ENCODE peak calls at places on chromosomes 11 and 22, in seven cellular contexts. R, C, W, E, Q, V and B are unnamed samples.

GRCh38 chr11:100753144-100753543 is 66.1 kb downstream of the ARHGAP42 start:
- DNase-seq in V (no peak), W (no peak), C (no peak), Q (no peak), R (peak; percentile 51), E (no peak), B (no peak)

GRCh38 chr11:64894070-64894811 is 15.8 kb upstream of the EHD1 start:
- DNase-seq in C (peak; percentile 89), Q (peak; percentile 82), R (peak; percentile 92), W (peak; percentile 76), V (peak; percentile 94), E (peak; percentile 88), B (no peak)

GRCh38 chr11:119486016-119486415 is 63.0 kb upstream of the THY1 start:
- DNase-seq in W (no peak), V (no peak), E (no peak), Q (no peak), R (no peak), C (no peak), B (no peak)

GRCh38 chr11:55106391-55106790 is 155.6 kb upstream of the TRIM48 start:
- DNase-seq in W (no peak), C (no peak), R (no peak), V (no peak), Q (no peak), E (no peak), B (no peak)

GRCh38 chr11:75944515-75944914 is 129.5 kb downstream of the UVRAG start:
- DNase-seq in Q (no peak), C (no peak), W (no peak), V (no peak), R (no peak), E (no peak), B (no peak)

GRCh38 chr11:75562836-75563484 is 907 bp downstream of the SERPINH1 start:
- DNase-seq in C (peak; percentile 26), W (no peak), V (no peak), Q (no peak), E (no peak), R (no peak), B (no peak)

GRCh38 chr11:44913502-44913901 is 37.2 kb downstream of the TP53I11 start:
- DNase-seq in V (no peak), W (no peak), Q (no peak), E (no peak), C (no peak), R (no peak), B (no peak)

GRCh38 chr22:43260346-43260745 is 73.4 kb upstream of the TTLL12 start:
- DNase-seq in R (no peak), W (no peak), C (no peak), E (no peak), Q (no peak), V (no peak), B (no peak)

GRCh38 chr11:67276821-67277230 is 10.6 kb downstream of the GRK2 start:
- DNase-seq in R (peak; percentile 59), W (no peak), C (peak; percentile 14), E (no peak), V (peak; percentile 62), Q (no peak), B (no peak)

GRCh38 chr11:46461461-46461927 is 69.9 kb upstream of the CHRM4 start:
- DNase-seq in C (no peak), R (no peak), W (no peak), V (no peak), E (no peak), Q (no peak), B (no peak)

GRCh38 chr11:16779436-16779835 is 41.0 kb downstream of the C11orf58 start:
- DNase-seq in C (no peak), E (no peak), Q (no peak), W (no peak), V (no peak), R (peak; percentile 32), B (no peak)

GRCh38 chr22:27129266-27129665 is 471.9 kb downstream of the MIAT start:
- DNase-seq in R (no peak), C (no peak), V (no peak), Q (no peak), W (no peak), E (no peak), B (no peak)

GRCh38 chr22:50584106-50585096 is 1.8 kb upstream of the CHKB start:
- DNase-seq in Q (no peak), W (peak; percentile 7), E (no peak), R (no peak), C (no peak), V (no peak), B (no peak)

GRCh38 chr11:56841210-56841810 is 92.8 kb upstream of the OR9G4 start:
- DNase-seq in R (peak; percentile 58), W (peak; percentile 17), V (no peak), E (peak; percentile 68), Q (no peak), C (peak; percentile 59), B (no peak)

GRCh38 chr11:68206211-68206610 is 6.9 kb downstream of the KMT5B start:
- DNase-seq in Q (no peak), V (peak; percentile 15), C (no peak), W (no peak), E (peak; percentile 53), R (no peak), B (no peak)

GRCh38 chr11:85947431-85948272 is 92.5 kb downstream of the CCDC83 start:
- DNase-seq in W (no peak), R (no peak), Q (no peak), C (no peak), E (peak; percentile 83), V (no peak), B (no peak)

GRCh38 chr11:73473252-73473651 is 97.1 kb downstream of the RELT start:
- DNase-seq in C (no peak), V (no peak), R (no peak), E (no peak), W (no peak), Q (no peak), B (no peak)

GRCh38 chr11:73468590-73469161 is 92.5 kb downstream of the RELT start:
- DNase-seq in C (no peak), V (no peak), W (peak; percentile 38), R (no peak), E (no peak), Q (no peak), B (no peak)

GRCh38 chr11:73467505-73467904 is 91.3 kb downstream of the RELT start:
- DNase-seq in Q (no peak), E (peak; percentile 14), R (no peak), W (peak; percentile 37), V (no peak), C (no peak), B (no peak)

GRCh38 chr11:73469401-73469800 is 93.2 kb downstream of the RELT start:
- DNase-seq in R (no peak), E (peak; percentile 16), V (no peak), C (no peak), Q (no peak), W (peak; percentile 75), B (no peak)

DNA sequence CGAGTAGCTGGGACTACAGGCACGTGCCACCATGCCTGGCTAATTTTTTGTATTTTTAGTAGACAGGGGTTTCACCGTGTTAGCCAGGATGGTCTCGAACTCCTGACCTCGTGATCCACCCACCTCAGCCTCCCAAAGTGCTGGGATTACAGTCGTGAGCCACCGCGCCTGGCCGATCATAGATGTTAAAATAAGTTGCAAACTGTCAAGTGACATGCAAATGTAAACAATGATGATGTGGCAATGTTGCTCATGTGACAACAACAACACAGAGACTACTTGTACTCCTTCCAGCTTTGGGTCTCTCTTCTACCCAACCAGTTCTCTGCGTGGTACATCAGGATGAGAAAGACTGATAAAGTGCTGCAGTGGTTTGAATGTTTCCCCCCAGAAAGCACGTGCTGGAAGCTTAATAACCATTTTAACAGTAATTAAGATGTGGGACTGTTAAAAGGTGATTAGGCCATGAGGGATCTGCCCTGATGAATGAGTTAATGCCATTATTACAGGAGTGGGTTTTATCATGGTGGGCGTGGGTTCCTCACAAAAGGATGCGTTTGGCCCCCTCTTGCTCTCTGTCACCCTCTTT is 93.9 kb downstream of the RELT start:
- DNase-seq in E (no peak), W (peak; percentile 30), V (no peak), Q (no peak), C (no peak), R (no peak), B (no peak)
- H3K27ac ChIP-seq in E (no peak overlapping the region), W (peak overlapping the region; percentile 92), V (no peak overlapping the region), Q (peak overlapping the region; percentile 72), C (no peak overlapping the region), R (no peak overlapping the region), B (peak overlapping the region; percentile 2)

DNA sequence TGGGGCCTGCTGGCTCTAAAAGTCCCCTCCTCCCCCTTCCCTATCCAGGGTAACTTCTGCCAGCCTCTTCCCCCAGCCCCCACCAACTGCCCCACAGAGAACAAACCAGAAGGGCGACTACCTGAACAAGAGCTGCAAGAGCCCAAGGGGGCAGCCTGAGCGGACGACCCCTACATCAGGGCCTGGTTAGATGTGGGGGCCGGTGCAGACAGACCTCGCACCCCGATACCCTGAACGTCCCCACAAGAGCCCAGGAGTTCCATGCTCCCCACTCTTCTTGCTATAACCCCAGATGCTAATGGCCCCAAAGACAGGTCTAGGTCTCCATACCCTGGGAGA is 20.7 kb downstream of the SUN2 start:
- DNase-seq in Q (no peak), R (no peak), E (no peak), W (no peak), C (no peak), V (no peak), B (no peak)
- H3K4me3 ChIP-seq in Q (no peak overlapping the region), R (no peak overlapping the region), E (no peak overlapping the region), W (no peak overlapping the region), C (no peak overlapping the region), V (no peak overlapping the region), B (no peak overlapping the region)

DNA sequence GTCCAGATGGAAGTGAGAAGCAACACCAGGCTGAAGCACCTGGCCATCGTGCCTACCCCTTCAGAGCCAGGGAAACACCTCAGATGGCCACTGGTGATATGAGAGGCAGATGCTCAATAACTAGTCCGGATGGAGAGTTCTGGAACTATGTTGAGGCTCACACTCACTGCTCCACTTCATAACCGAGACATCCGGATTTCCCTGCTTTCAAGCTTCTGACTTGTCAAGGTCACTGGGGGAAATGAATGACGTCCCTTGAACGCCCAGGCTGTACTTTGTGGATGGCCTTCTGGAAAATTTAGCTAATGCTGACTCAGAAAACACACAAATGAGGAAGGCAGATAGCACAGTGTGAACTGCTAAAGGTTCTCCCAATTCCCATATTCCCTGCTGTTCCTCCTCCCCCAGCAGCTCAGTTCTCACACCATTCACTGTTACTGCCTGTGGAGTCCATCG is at the start of gene LYVE1:
- DNase-seq in Q (no peak), R (no peak), V (no peak), E (peak; percentile 49), W (peak; percentile 33), C (peak; percentile 19), B (no peak)
- TF ChIP-seq POLR2A in Q (no peak), R (no peak), V (no peak), E (no peak), W (no peak), C (no peak), B (no peak)

DNA sequence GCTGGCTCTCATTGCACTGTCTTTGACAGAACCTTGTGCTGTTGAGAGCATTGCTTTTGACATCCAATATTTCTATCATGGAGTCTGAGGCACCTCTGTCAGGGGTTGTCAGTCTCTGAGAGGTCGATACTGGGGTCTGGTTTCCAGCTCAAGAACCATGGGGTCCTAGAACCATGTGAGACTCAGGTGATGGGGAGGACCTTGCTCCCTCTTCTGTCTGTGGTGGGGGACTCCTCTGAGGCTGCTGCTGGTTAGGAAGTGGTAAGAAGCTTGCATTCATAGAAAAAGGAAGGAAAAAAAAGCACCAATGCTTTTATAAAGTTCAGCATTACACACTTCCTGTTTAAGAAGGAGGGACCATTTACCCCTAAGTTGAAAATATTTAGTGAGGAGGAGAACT is 91.8 kb upstream of the CD44 start:
- DNase-seq in V (peak; percentile 62), R (no peak), C (no peak), W (no peak), Q (no peak), E (no peak), B (no peak)
- H3K27ac ChIP-seq in V (peak overlapping the region; percentile 64), R (no peak overlapping the region), C (no peak overlapping the region), W (no peak overlapping the region), Q (no peak overlapping the region), E (no peak overlapping the region), B (no peak overlapping the region)